ENCODE peak calls at places on chromosomes 6 and 20, in five cellular contexts. Z is H1, D is breast epithelium, E is GM12892, I is gastrocnemius medialis. P is an unnamed sample.

GRCh38 chr6:11965499-11965898 is 46.6 kb upstream of the HIVEP1 start:
- DNase-seq in Z (no peak), D (no peak), E (no peak), I (no peak), P (no peak)

GRCh38 chr6:90681863-90682262 is 95.0 kb upstream of the MAP3K7 start:
- DNase-seq in Z (no peak), D (no peak), E (no peak), I (no peak), P (no peak)

GRCh38 chr6:53793318-53793975 is 1.4 kb upstream of the LRRC1 start:
- DNase-seq in Z (peak), D (peak), E (no peak), I (no peak), P (peak)

GRCh38 chr6:160036790-160037206 is 67.9 kb downstream of the IGF2R start:
- DNase-seq in Z (no peak), D (no peak), E (no peak), I (peak), P (no peak)

GRCh38 chr20:50113420-50114224 is 672 bp upstream of the UBE2V1 start:
- DNase-seq in Z (no peak), D (no peak), E (no peak), I (no peak), P (no peak)

GRCh38 chr6:42451595-42452170 is at the start of gene TRERF1:
- DNase-seq in Z (peak), D (no peak), E (peak), I (no peak), P (peak)

GRCh38 chr20:20737158-20737557 is 24.7 kb upstream of the RALGAPA2 start:
- DNase-seq in Z (no peak), D (no peak), E (no peak), I (no peak), P (no peak)

GRCh38 chr6:29631860-29632731 is 887 bp downstream of the GABBR1 start:
- DNase-seq in Z (peak), D (no peak), E (no peak), I (peak), P (peak)

GRCh38 chr6:132715204-132715603 is 1.3 kb upstream of the VNN1 start:
- DNase-seq in Z (peak), D (no peak), E (no peak), I (no peak), P (peak)

GRCh38 chr6:20630617-20631448 is 96.6 kb downstream of the CDKAL1 start:
- DNase-seq in Z (no peak), D (no peak), E (no peak), I (no peak), P (no peak)

GRCh38 chr6:35691027-35691824 is 2.5 kb upstream of the FKBP5 start:
- DNase-seq in Z (no peak), D (peak), E (no peak), I (peak), P (peak)

GRCh38 chr6:137882225-137882961 is 15.3 kb downstream of the TNFAIP3 start:
- DNase-seq in Z (no peak), D (no peak), E (no peak), I (no peak), P (no peak)

GRCh38 chr20:3174442-3175263 is 1.3 kb upstream of the LZTS3 start:
- DNase-seq in Z (no peak), D (no peak), E (no peak), I (no peak), P (no peak)

GRCh38 chr6:157221049-157221816 is 102.1 kb downstream of the TMEM242 start:
- DNase-seq in Z (peak), D (peak), E (peak), I (peak), P (peak)

GRCh38 chr6:169906004-169906740 is 154.8 kb downstream of the ERMARD start:
- DNase-seq in Z (no peak), D (no peak), E (no peak), I (no peak), P (no peak)

GRCh38 chr6:17987576-17988421 is at the start of gene KIF13A:
- DNase-seq in Z (peak), D (peak), E (peak), I (peak), P (peak)
- TF ChIP-seq POLR2A in Z (peak), D (no peak), E (no peak), I (peak), P (peak)

DNA sequence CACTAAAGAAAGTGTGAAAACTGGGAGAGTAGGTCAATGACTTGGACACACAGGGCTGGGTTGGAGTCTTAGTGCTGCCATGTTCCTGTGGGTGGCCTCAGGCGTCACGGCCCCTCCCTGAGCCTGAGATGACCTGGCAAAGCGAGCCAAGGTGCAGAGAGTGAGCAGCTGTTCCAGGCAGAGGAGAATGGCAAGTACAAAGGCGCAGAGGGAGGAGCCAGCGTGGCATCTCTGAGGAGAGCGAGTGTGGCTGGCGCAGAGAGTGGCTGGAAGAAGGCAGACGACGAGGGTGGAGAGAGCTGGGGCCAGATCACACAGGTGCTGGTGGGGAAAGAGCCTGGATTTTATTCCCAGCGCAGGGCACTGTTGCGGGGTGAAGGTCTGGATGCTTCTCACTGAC is 20.6 kb upstream of the CHMP4B start:
- DNase-seq in Z (no peak), D (no peak), E (no peak), I (peak), P (no peak)
- TF ChIP-seq POLR2A in Z (no peak), D (no peak), E (no peak), I (no peak), P (no peak)

GRCh38 chr6:36985384-36985962 is 523 bp downstream of the MTCH1 start:
- DNase-seq in Z (no peak), D (no peak), E (no peak), I (no peak), P (no peak)

GRCh38 chr6:36986704-36987047 is 680 bp upstream of the MTCH1 start:
- DNase-seq in Z (no peak), D (no peak), E (no peak), I (no peak), P (no peak)

GRCh38 chr6:36985963-36986703 is at the start of gene MTCH1:
- DNase-seq in Z (peak), D (peak), E (peak), I (peak), P (peak)

GRCh38 chr6:36983538-36983937 is 2.5 kb downstream of the MTCH1 start:
- DNase-seq in Z (no peak), D (no peak), E (no peak), I (no peak), P (no peak)

DNA sequence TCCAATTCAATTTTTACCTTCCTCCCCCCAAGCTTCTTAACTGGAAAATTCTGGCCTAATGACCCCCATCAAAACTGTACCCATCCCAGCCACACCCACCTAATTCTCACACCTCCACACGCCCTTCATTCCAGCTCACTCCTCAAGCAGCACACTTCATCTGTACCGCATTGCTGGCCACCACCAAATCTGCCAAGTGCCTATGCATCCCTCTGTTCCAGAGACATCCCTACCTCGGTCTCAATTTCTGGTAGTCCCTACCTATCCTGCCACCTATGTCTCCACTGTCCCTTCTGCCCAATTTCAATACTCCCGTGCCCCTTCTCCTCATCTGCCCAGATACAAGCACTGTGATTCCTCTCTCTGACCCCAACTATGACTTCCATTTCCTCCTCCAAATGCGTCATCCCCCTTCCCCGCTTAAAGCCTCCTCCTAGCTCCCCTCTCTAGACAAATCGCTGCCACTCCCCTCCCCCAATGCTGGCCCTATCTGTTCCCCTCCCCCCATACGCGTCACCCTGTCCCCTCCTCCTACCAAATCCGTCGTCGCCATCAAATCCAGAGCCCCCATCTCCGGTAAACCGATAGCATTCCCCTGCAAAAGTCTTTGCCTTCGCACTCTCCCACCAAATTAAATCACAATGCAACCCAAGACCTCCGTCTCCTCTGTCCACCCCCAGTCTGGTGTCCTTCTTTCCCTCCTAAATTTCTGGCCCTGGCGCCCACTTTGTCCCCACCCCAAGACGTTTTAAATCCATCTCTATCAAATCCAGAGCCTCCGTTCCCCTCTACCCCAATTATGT is 1.2 kb downstream of the MTCH1 start:
- DNase-seq in Z (peak), D (no peak), E (no peak), I (no peak), P (no peak)
- TF ChIP-seq POLR2A in Z (peak), D (no peak), E (peak), I (no peak), P (peak)

GRCh38 chr20:31547720-31548298 is 33.6 kb downstream of the HM13 start:
- DNase-seq in Z (no peak), D (no peak), E (no peak), I (no peak), P (no peak)

GRCh38 chr20:31544600-31544999 is 30.4 kb downstream of the HM13 start:
- DNase-seq in Z (no peak), D (no peak), E (no peak), I (no peak), P (no peak)

GRCh38 chr20:31549513-31549880 is 35.3 kb downstream of the HM13 start:
- DNase-seq in Z (no peak), D (no peak), E (no peak), I (no peak), P (no peak)

GRCh38 chr20:31548823-31549512 is 34.7 kb downstream of the HM13 start:
- DNase-seq in Z (no peak), D (no peak), E (no peak), I (no peak), P (no peak)

DNA sequence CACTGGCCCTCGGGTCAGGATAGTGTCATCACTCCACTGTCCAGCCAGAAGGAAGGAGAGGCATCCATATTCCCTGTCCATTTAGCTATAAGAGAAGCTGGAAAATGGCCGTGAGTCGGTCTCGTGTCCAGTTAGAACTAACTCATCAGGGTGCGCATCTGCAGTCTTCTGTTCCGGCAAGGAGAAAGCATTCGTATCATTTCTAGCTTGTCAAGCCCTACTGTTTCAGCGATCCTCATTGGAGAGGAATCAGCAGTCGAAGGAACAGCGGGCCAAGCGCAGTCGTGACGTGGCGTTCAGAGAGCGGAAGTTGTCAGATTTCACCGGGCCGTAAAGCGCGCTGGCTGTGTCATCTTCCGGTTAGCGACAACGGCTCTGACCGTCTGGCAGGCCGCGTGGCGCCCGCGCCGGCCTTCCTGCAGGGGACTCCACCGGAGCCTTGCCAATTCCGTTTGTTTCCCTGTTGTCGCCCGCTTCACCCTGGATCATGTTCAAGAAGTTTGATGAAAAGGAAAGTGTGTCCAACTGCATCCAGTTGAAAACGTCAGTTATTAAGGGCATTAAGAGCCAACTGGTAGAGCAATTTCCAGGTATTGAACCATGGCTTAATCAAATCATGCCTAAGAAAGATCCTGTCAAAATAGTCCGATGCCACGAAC is 32.9 kb downstream of the HM13 start:
- DNase-seq in Z (peak), D (peak), E (peak), I (peak), P (peak)
- TF ChIP-seq POLR2A in Z (peak), D (peak), E (peak), I (peak), P (peak)

DNA sequence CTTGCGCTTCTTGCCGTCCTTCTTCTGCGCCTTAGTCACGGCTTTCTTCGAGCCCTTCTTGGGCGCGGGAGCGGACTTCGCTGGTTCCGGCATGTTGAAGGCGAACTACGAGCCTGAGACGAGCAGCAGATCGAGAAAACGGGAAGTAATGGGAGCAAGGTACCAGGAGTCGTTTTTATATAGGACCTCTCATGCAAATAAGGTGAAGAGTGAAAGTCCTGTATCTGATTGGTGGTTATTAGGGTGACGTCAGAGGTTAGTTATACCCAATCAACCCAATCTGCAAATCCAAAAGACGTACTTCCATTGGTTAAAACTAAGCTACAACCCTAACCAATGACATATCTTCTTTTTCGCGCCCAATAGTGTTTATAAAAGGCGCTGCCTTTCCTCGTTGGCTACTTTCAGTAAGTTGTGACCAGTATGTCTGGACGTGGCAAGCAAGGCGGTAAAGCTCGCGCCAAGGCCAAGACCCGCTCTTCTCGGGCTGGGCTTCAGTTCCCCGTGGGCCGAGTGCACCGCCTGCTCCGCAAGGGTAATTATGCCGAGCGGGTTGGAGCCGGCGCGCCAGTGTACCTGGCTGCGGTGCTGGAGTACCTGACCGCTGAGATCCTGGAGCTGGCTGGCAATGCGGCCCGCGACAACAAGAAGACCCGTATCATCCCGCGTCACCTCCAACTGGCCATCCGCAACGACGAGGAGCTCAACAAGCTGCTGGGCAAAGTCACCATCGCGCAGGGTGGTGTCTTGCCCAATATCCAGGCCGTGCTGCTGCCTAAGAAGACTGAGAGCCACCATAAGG is 100.6 kb upstream of the PRSS16 start:
- DNase-seq in Z (peak), D (peak), E (peak), I (peak), P (peak)
- TF ChIP-seq POLR2A in Z (peak), D (peak), E (peak), I (peak), P (peak)

GRCh38 chr20:57801581-57801980 is 91.8 kb upstream of the PMEPA1 start:
- DNase-seq in Z (no peak), D (no peak), E (no peak), I (no peak), P (no peak)
- TF ChIP-seq POLR2A in Z (no peak), D (no peak), E (no peak), I (no peak), P (no peak)

GRCh38 chr6:27757307-27757706 is 154.9 kb downstream of the OR2B2 start:
- DNase-seq in Z (peak), D (no peak), E (no peak), I (no peak), P (peak)

GRCh38 chr6:27754408-27754782 is 157.8 kb downstream of the OR2B2 start:
- DNase-seq in Z (no peak), D (no peak), E (no peak), I (no peak), P (no peak)

GRCh38 chr6:27752038-27752885 is 159.9 kb downstream of the OR2B2 start:
- DNase-seq in Z (peak), D (no peak), E (no peak), I (peak), P (peak)

GRCh38 chr6:27755768-27756167 is 156.4 kb downstream of the OR2B2 start:
- DNase-seq in Z (no peak), D (no peak), E (no peak), I (no peak), P (no peak)

DNA sequence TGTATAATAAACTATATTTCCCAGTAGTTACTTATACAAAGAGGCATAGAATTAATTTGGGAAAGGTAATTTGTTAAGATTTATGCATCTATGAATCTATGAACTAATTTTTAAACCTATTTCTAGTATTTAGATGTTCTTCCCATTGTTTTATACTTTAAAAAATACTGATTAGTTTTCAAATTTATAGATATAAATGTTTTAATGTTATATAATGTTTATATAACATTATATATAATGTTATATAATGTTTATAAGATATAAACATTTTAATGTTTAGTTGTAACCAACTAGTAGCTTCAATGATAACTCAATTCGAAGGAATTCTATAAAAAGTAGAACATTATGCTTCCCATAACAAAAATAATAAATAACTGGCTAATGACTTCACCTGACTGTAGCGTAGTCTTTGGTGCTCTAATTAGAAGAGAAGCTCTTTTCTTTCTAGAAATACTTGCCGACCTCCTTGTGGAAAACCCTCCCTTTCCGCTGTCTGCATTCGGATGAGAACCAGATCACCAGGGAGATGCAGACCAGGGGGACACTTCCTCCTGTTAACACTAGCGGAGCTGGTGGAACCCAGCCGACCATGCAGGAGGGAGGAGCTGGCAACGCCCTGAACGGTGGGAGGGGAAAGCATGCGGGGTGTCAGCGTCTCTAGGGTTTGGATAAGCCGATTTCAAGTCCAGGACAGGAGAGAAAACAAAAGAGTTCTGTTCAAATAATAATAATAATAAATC is 158.4 kb downstream of the OR2B2 start:
- DNase-seq in Z (peak), D (no peak), E (peak), I (peak), P (peak)
- TF ChIP-seq POLR2A in Z (no peak), D (no peak), E (no peak), I (no peak), P (no peak)

GRCh38 chr6:43667245-43668150 is 20.1 kb downstream of the MRPS18A start:
- DNase-seq in Z (peak), D (peak), E (peak), I (peak), P (peak)
- TF ChIP-seq POLR2A in Z (no peak), D (no peak), E (peak), I (peak), P (no peak)

P was measured in prostate gland.